ENCODE peak calls at places on chromosomes 12 and 14, in seven cellular contexts. R, C, D, J, A, K and M are unnamed samples.

GRCh38 chr12:101908395-101908794 is 31.0 kb downstream of the DRAM1 start:
- DNase-seq in R (no peak), C (no peak), D (no peak), J (no peak), A (no peak), K (no peak), M (no peak)

GRCh38 chr14:104749111-104749649 is 3.8 kb upstream of the SIVA1 start:
- DNase-seq in R (no peak), C (no peak), D (peak), J (peak), A (peak), K (no peak), M (peak)

GRCh38 chr14:103839569-103839968 is 7.8 kb downstream of the PPP1R13B start:
- DNase-seq in R (no peak), C (no peak), D (no peak), J (no peak), A (no peak), K (no peak), M (no peak)

GRCh38 chr12:92107621-92108131 is 38.0 kb downstream of the BTG1 start:
- DNase-seq in R (no peak), C (no peak), D (no peak), J (no peak), A (no peak), K (peak), M (no peak)

GRCh38 chr12:103840399-103840880 is 594 bp downstream of the NT5DC3 start:
- DNase-seq in R (peak), C (no peak), D (peak), J (peak), A (peak), K (no peak), M (peak)

GRCh38 chr12:6442799-6443198 is 2.0 kb upstream of the CD27 start:
- DNase-seq in R (no peak), C (no peak), D (no peak), J (no peak), A (no peak), K (no peak), M (no peak)

GRCh38 chr12:76558684-76559276 is 791 bp downstream of the OSBPL8 start:
- DNase-seq in R (peak), C (peak), D (peak), J (peak), A (peak), K (no peak), M (peak)

GRCh38 chr12:52618216-52618615 is at the start of gene KRT73:
- DNase-seq in R (no peak), C (peak), D (no peak), J (no peak), A (no peak), K (no peak), M (no peak)

GRCh38 chr14:100871234-100872186 is 32.0 kb downstream of the RTL1 start:
- DNase-seq in R (peak), C (no peak), D (peak), J (peak), A (peak), K (no peak), M (peak)

GRCh38 chr14:70020350-70021170 is 141.3 kb downstream of the SMOC1 start:
- DNase-seq in R (no peak), C (no peak), D (no peak), J (no peak), A (peak), K (no peak), M (no peak)

GRCh38 chr12:110451263-110451662 is 1.1 kb upstream of the ARPC3 start:
- DNase-seq in R (no peak), C (no peak), D (no peak), J (no peak), A (no peak), K (no peak), M (no peak)

GRCh38 chr12:110444455-110444854 is 5.7 kb downstream of the ARPC3 start:
- DNase-seq in R (no peak), C (no peak), D (no peak), J (no peak), A (no peak), K (no peak), M (no peak)

GRCh38 chr12:110453569-110454296 is 3.6 kb upstream of the ARPC3 start:
- DNase-seq in R (no peak), C (no peak), D (no peak), J (no peak), A (no peak), K (no peak), M (no peak)

GRCh38 chr12:110449799-110450497 is at the start of gene ARPC3:
- DNase-seq in R (peak), C (peak), D (peak), J (peak), A (peak), K (peak), M (peak)
- TF ChIP-seq CTCF in R (peak), C (peak), D (peak), J (peak), A (peak), K (peak), M (peak)

GRCh38 chr12:27821259-27821973 is 41.4 kb upstream of the MANSC4 start:
- DNase-seq in R (peak), C (no peak), D (peak), J (peak), A (peak), K (peak), M (peak)
- TF ChIP-seq CTCF in R (peak), C (no peak), D (peak), J (peak), A (peak), K (peak), M (peak)

DNA sequence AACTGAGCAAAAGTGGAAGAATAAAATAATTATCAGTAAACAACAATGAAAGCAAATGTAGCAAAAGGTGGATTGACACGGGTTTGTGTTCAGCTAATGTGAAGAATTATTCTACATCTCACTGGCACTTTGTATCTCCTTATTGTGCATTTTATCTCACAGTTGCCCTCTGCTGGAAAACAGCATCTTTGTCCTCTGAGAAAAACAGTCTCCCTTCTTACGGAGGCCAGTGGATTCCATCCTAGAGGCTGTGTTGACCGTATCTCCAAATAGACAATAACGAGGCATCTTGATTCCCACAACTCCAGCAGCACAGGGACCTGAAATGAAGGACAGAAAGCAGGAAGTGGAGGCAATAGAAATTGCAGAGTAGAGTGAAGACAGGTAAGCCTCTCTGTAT is 51.3 kb upstream of the PLBD1 start:
- DNase-seq in R (peak), C (no peak), D (peak), J (peak), A (peak), K (no peak), M (peak)
- TF ChIP-seq CTCF in R (peak), C (no peak), D (peak), J (peak), A (peak), K (peak), M (peak)

DNA sequence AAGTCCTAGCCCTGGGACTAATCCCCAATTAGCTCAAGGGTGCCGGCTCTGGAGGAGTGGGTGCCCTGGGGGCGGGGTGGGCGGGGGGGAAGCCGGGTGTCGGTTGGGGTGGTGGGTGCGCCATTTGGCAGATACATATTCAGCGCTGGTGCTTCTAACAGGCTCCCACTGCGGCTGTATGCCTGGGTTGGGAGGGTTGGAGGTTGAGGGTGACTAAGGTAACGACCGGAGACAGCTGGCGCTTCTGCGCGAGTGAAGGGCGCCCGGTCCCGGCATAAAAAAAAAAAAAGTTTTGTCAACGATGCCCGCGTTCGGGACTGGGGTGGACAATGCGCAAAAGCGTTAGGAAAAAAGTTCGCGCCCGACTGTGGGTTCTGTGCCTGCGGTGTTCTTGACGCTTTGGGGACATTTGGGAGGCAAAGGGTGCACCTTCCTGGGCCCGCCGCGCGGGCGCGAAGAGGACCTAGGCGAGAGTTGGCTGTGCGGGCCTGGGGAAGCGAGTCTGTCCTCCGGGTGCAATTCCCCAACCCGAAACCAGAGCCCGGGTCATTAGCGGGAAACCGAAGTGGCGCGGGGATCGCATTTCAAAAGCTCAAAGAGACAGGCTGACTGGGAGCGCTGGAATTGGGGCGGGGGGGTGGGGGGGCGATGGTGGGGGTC is 19.2 kb downstream of the TBX3 start:
- DNase-seq in R (no peak), C (no peak), D (no peak), J (no peak), A (no peak), K (no peak), M (no peak)
- TF ChIP-seq CTCF in R (no peak), C (no peak), D (no peak), J (no peak), A (no peak), K (no peak), M (peak)

GRCh38 chr12:56221233-56221756 is 427 bp downstream of the RNF41 start:
- DNase-seq in R (peak), C (no peak), D (peak), J (peak), A (peak), K (no peak), M (peak)

GRCh38 chr12:56220611-56221232 is 1.0 kb downstream of the RNF41 start:
- DNase-seq in R (no peak), C (no peak), D (peak), J (peak), A (peak), K (no peak), M (peak)

GRCh38 chr12:56222531-56222895 is 791 bp upstream of the RNF41 start:
- DNase-seq in R (peak), C (no peak), D (no peak), J (no peak), A (no peak), K (no peak), M (no peak)

GRCh38 chr12:56223571-56224101 is 506 bp upstream of the NABP2 start:
- DNase-seq in R (no peak), C (no peak), D (no peak), J (no peak), A (no peak), K (no peak), M (no peak)

DNA sequence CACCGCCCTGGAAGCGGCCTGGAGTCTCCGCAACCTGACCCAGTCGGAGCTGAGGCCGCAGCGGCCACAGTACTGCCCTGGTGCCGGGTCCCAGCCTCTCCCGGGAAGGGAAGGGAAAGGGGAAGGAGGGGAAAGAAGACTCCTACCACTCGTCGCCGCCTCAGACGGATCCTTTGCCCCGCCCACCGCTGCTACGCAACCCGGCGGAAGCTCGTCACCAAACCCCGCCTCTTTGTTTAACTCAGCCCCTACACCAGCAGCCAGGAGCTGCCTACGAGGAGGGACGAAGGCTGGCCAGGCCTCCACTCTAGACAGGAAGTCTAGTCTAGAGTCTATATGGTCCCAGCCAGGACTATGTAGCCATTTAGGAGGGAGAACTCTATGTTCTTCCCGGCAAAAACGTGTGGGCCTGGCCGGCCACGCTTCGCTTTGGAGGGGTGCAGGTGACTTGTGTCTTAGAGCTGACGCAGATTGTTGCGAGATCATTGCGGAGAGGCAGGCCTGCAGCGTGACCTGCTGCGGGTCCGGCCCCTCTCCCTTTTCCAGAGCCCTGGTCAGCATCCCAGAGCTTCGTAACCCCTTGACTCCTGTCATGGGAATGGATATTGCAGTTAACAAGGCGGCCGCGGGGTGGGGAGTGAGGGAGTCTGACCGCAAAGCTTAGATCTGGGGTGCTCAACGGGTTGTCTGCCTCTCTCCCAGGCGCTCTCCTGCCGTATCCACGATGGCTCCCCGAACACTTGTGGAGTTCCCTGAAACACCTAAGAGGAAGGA is at the start of gene RNF41:
- DNase-seq in R (peak), C (peak), D (peak), J (peak), A (peak), K (peak), M (peak)
- TF ChIP-seq CTCF in R (no peak), C (no peak), D (peak), J (no peak), A (no peak), K (no peak), M (peak)

GRCh38 chr12:2673966-2674810 is 120.6 kb upstream of the FKBP4 start:
- DNase-seq in R (no peak), C (no peak), D (no peak), J (no peak), A (no peak), K (no peak), M (no peak)
- TF ChIP-seq CTCF in R (peak), C (no peak), D (peak), J (peak), A (no peak), K (peak), M (peak)

DNA sequence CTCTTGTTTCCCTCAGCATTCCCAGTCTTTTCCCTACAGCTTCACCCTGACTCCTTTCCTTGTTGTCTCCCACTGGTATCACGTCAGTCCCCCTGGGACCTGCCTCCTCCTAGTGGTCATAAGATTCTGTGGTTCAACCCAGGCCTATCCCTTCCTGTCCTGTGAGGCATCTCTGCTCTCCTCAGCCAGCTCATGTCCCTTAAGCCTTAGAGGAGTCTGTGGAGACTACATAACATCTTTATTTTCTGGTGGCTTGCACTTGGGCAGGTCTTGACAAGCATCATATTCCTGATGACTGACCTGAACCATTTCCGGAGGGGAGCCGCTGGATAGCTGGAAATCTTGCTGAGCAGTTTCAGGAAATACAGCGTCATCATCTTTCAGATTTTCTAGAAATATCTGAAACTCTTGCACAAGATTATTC is 698 bp downstream of the C12orf71 start:
- DNase-seq in R (no peak), C (no peak), D (peak), J (no peak), A (peak), K (no peak), M (peak)
- TF ChIP-seq CTCF in R (no peak), C (no peak), D (peak), J (no peak), A (no peak), K (peak), M (no peak)